ENCODE peak calls at places on chromosomes 12 and 14, in ten cellular contexts. One of them, this sample, is unnamed.

GRCh38 chr12:52207895-52208294 is 16.1 kb upstream of the KRT80 start:
- DNase-seq in NCI-H1436: peak; percentile 71
- DNase-seq in neural progenitor cell: no peak
- DNase-seq in foreskin fibroblast: peak; percentile 50
- DNase-seq in fibroblast of lung: peak; percentile 36
- DNase-seq in lower lobe of right lung: peak; percentile 67
- DNase-seq in GM12878: no peak
- DNase-seq in H9: no peak
- DNase-seq in esophagus squamous epithelium: no peak
- DNase-seq in choroid plexus epithelial cell: peak; percentile 73
- DNase-seq in this sample: peak; percentile 51

GRCh38 chr12:49340971-49341776 is 4.2 kb upstream of the C1QL4 start:
- DNase-seq in NCI-H1436: no peak
- DNase-seq in neural progenitor cell: peak; percentile 31
- DNase-seq in foreskin fibroblast: no peak
- DNase-seq in fibroblast of lung: no peak
- DNase-seq in lower lobe of right lung: no peak
- DNase-seq in GM12878: no peak
- DNase-seq in H9: no peak
- DNase-seq in esophagus squamous epithelium: no peak
- DNase-seq in choroid plexus epithelial cell: no peak
- DNase-seq in this sample: no peak

GRCh38 chr14:104680806-104681688 is 8.4 kb upstream of the INF2 start:
- DNase-seq in NCI-H1436: no peak
- DNase-seq in neural progenitor cell: peak; percentile 52
- DNase-seq in foreskin fibroblast: peak; percentile 90
- DNase-seq in fibroblast of lung: peak; percentile 80
- DNase-seq in lower lobe of right lung: peak; percentile 64
- DNase-seq in GM12878: no peak
- DNase-seq in H9: no peak
- DNase-seq in esophagus squamous epithelium: no peak
- DNase-seq in choroid plexus epithelial cell: peak; percentile 84
- DNase-seq in this sample: peak; percentile 82

GRCh38 chr12:130989391-130989790 is 35.7 kb downstream of the ADGRD1 start:
- DNase-seq in NCI-H1436: no peak
- DNase-seq in neural progenitor cell: no peak
- DNase-seq in foreskin fibroblast: no peak
- DNase-seq in fibroblast of lung: no peak
- DNase-seq in lower lobe of right lung: no peak
- DNase-seq in GM12878: no peak
- DNase-seq in H9: no peak
- DNase-seq in esophagus squamous epithelium: no peak
- DNase-seq in choroid plexus epithelial cell: no peak
- DNase-seq in this sample: no peak

GRCh38 chr12:3042394-3042793 is 34.8 kb upstream of the TSPAN9 start:
- DNase-seq in NCI-H1436: peak; percentile 78
- DNase-seq in neural progenitor cell: no peak
- DNase-seq in foreskin fibroblast: no peak
- DNase-seq in fibroblast of lung: no peak
- DNase-seq in lower lobe of right lung: no peak
- DNase-seq in GM12878: no peak
- DNase-seq in H9: peak; percentile 26
- DNase-seq in esophagus squamous epithelium: no peak
- DNase-seq in choroid plexus epithelial cell: no peak
- DNase-seq in this sample: no peak

GRCh38 chr12:79747274-79747673 is 56.5 kb upstream of the PAWR start:
- DNase-seq in NCI-H1436: no peak
- DNase-seq in neural progenitor cell: no peak
- DNase-seq in foreskin fibroblast: no peak
- DNase-seq in fibroblast of lung: no peak
- DNase-seq in lower lobe of right lung: no peak
- DNase-seq in GM12878: no peak
- DNase-seq in H9: no peak
- DNase-seq in esophagus squamous epithelium: no peak
- DNase-seq in choroid plexus epithelial cell: no peak
- DNase-seq in this sample: no peak

GRCh38 chr14:32897724-32898064 is 41.0 kb upstream of the NPAS3 start:
- DNase-seq in NCI-H1436: no peak
- DNase-seq in neural progenitor cell: no peak
- DNase-seq in foreskin fibroblast: peak; percentile 3
- DNase-seq in fibroblast of lung: no peak
- DNase-seq in lower lobe of right lung: no peak
- DNase-seq in GM12878: no peak
- DNase-seq in H9: no peak
- DNase-seq in esophagus squamous epithelium: no peak
- DNase-seq in choroid plexus epithelial cell: no peak
- DNase-seq in this sample: no peak

GRCh38 chr12:11862794-11863193 is 207.9 kb upstream of the BCL2L14 start:
- DNase-seq in NCI-H1436: no peak
- DNase-seq in neural progenitor cell: no peak
- DNase-seq in foreskin fibroblast: peak; percentile 58
- DNase-seq in fibroblast of lung: peak; percentile 42
- DNase-seq in lower lobe of right lung: no peak
- DNase-seq in GM12878: no peak
- DNase-seq in H9: no peak
- DNase-seq in esophagus squamous epithelium: no peak
- DNase-seq in choroid plexus epithelial cell: peak; percentile 86
- DNase-seq in this sample: no peak

GRCh38 chr14:61581340-61581739 is 114.0 kb upstream of the HIF1A start:
- DNase-seq in NCI-H1436: no peak
- DNase-seq in neural progenitor cell: no peak
- DNase-seq in foreskin fibroblast: no peak
- DNase-seq in fibroblast of lung: no peak
- DNase-seq in lower lobe of right lung: no peak
- DNase-seq in GM12878: no peak
- DNase-seq in H9: no peak
- DNase-seq in esophagus squamous epithelium: no peak
- DNase-seq in choroid plexus epithelial cell: no peak
- DNase-seq in this sample: no peak

GRCh38 chr12:39595923-39596322 is 23.7 kb downstream of the ABCD2 start:
- DNase-seq in NCI-H1436: no peak
- DNase-seq in neural progenitor cell: no peak
- DNase-seq in foreskin fibroblast: no peak
- DNase-seq in fibroblast of lung: peak; percentile 27
- DNase-seq in lower lobe of right lung: no peak
- DNase-seq in GM12878: no peak
- DNase-seq in H9: no peak
- DNase-seq in esophagus squamous epithelium: no peak
- DNase-seq in choroid plexus epithelial cell: peak; percentile 57
- DNase-seq in this sample: no peak

GRCh38 chr14:98725676-98726075 is 546.3 kb downstream of the BCL11B start:
- DNase-seq in NCI-H1436: no peak
- DNase-seq in neural progenitor cell: no peak
- DNase-seq in foreskin fibroblast: no peak
- DNase-seq in fibroblast of lung: no peak
- DNase-seq in lower lobe of right lung: no peak
- DNase-seq in GM12878: no peak
- DNase-seq in H9: no peak
- DNase-seq in esophagus squamous epithelium: no peak
- DNase-seq in choroid plexus epithelial cell: no peak
- DNase-seq in this sample: no peak

GRCh38 chr12:82474181-82474797 is 116.0 kb downstream of the METTL25 start:
- DNase-seq in NCI-H1436: no peak
- DNase-seq in neural progenitor cell: no peak
- DNase-seq in foreskin fibroblast: no peak
- DNase-seq in fibroblast of lung: no peak
- DNase-seq in lower lobe of right lung: no peak
- DNase-seq in GM12878: peak; percentile 9
- DNase-seq in H9: no peak
- DNase-seq in esophagus squamous epithelium: no peak
- DNase-seq in choroid plexus epithelial cell: no peak
- DNase-seq in this sample: no peak

GRCh38 chr14:77660754-77661153 is 44.3 kb upstream of the SPTLC2 start:
- DNase-seq in NCI-H1436: peak; percentile 69
- DNase-seq in neural progenitor cell: peak; percentile 20
- DNase-seq in foreskin fibroblast: no peak
- DNase-seq in fibroblast of lung: no peak
- DNase-seq in lower lobe of right lung: no peak
- DNase-seq in GM12878: no peak
- DNase-seq in H9: no peak
- DNase-seq in esophagus squamous epithelium: no peak
- DNase-seq in choroid plexus epithelial cell: no peak
- DNase-seq in this sample: no peak

GRCh38 chr12:91685917-91686316 is 459.7 kb downstream of the BTG1 start:
- DNase-seq in NCI-H1436: no peak
- DNase-seq in neural progenitor cell: no peak
- DNase-seq in foreskin fibroblast: peak; percentile 60
- DNase-seq in fibroblast of lung: peak; percentile 5
- DNase-seq in lower lobe of right lung: no peak
- DNase-seq in GM12878: no peak
- DNase-seq in H9: no peak
- DNase-seq in esophagus squamous epithelium: no peak
- DNase-seq in choroid plexus epithelial cell: peak; percentile 38
- DNase-seq in this sample: no peak

GRCh38 chr14:55416866-55417265 is 5.2 kb upstream of the ATG14 start:
- DNase-seq in NCI-H1436: no peak
- DNase-seq in neural progenitor cell: peak; percentile 66
- DNase-seq in foreskin fibroblast: peak; percentile 32
- DNase-seq in fibroblast of lung: no peak
- DNase-seq in lower lobe of right lung: no peak
- DNase-seq in GM12878: no peak
- DNase-seq in H9: peak; percentile 45
- DNase-seq in esophagus squamous epithelium: no peak
- DNase-seq in choroid plexus epithelial cell: peak; percentile 21
- DNase-seq in this sample: no peak

GRCh38 chr12:62466018-62466595 is 519 bp upstream of the MON2 start:
- DNase-seq in NCI-H1436: peak; percentile 1
- DNase-seq in neural progenitor cell: peak; percentile 61
- DNase-seq in foreskin fibroblast: peak; percentile 68
- DNase-seq in fibroblast of lung: peak; percentile 27
- DNase-seq in lower lobe of right lung: no peak
- DNase-seq in GM12878: no peak
- DNase-seq in H9: peak; percentile 57
- DNase-seq in esophagus squamous epithelium: no peak
- DNase-seq in choroid plexus epithelial cell: peak; percentile 49
- DNase-seq in this sample: no peak

GRCh38 chr12:51371295-51371953 is 19.8 kb downstream of the GALNT6 start:
- DNase-seq in NCI-H1436: no peak
- DNase-seq in neural progenitor cell: peak; percentile 90
- DNase-seq in foreskin fibroblast: peak; percentile 99
- DNase-seq in fibroblast of lung: peak; percentile 97
- DNase-seq in lower lobe of right lung: no peak
- DNase-seq in GM12878: no peak
- DNase-seq in H9: peak; percentile 78
- DNase-seq in esophagus squamous epithelium: no peak
- DNase-seq in choroid plexus epithelial cell: peak; percentile 97
- DNase-seq in this sample: peak; percentile 95

GRCh38 chr12:106309671-106310313 is 7.3 kb downstream of the TCP11L2 start:
- DNase-seq in NCI-H1436: no peak
- DNase-seq in neural progenitor cell: no peak
- DNase-seq in foreskin fibroblast: peak; percentile 71
- DNase-seq in fibroblast of lung: peak; percentile 62
- DNase-seq in lower lobe of right lung: no peak
- DNase-seq in GM12878: no peak
- DNase-seq in H9: no peak
- DNase-seq in esophagus squamous epithelium: no peak
- DNase-seq in choroid plexus epithelial cell: peak; percentile 81
- DNase-seq in this sample: peak; percentile 20

GRCh38 chr14:36580856-36581831 is 1.3 kb downstream of the NKX2-8 start:
- DNase-seq in NCI-H1436: no peak
- DNase-seq in neural progenitor cell: peak; percentile 83
- DNase-seq in foreskin fibroblast: peak; percentile 58
- DNase-seq in fibroblast of lung: peak; percentile 15
- DNase-seq in lower lobe of right lung: peak; percentile 67
- DNase-seq in GM12878: no peak
- DNase-seq in H9: peak; percentile 61
- DNase-seq in esophagus squamous epithelium: no peak
- DNase-seq in choroid plexus epithelial cell: peak; percentile 33
- DNase-seq in this sample: no peak

GRCh38 chr12:69844416-69844815 is 19.4 kb downstream of the MYRFL start:
- DNase-seq in NCI-H1436: no peak
- DNase-seq in neural progenitor cell: no peak
- DNase-seq in foreskin fibroblast: no peak
- DNase-seq in fibroblast of lung: no peak
- DNase-seq in lower lobe of right lung: no peak
- DNase-seq in GM12878: no peak
- DNase-seq in H9: no peak
- DNase-seq in esophagus squamous epithelium: no peak
- DNase-seq in choroid plexus epithelial cell: no peak
- DNase-seq in this sample: no peak

GRCh38 chr12:26264215-26264838 is 69.0 kb downstream of the SSPN start:
- DNase-seq in NCI-H1436: no peak
- DNase-seq in neural progenitor cell: no peak
- DNase-seq in foreskin fibroblast: peak; percentile 53
- DNase-seq in fibroblast of lung: peak; percentile 37
- DNase-seq in lower lobe of right lung: no peak
- DNase-seq in GM12878: no peak
- DNase-seq in H9: no peak
- DNase-seq in esophagus squamous epithelium: no peak
- DNase-seq in choroid plexus epithelial cell: no peak
- DNase-seq in this sample: no peak

This sample was measured in H4.